ENCODE peak calls at places on chromosomes 3 and 15, in ten cellular contexts. Z is stimulated activated CD4-positive, alpha-beta T cell treated with anti-CD3 and anti-CD28 coated beads, Interleukin-12 subunit alpha, Interleukin-12 subunit beta, amount 100 ng/mL, for 4 hours; K is T-helper 2 cell; P is amniotic stem cell; U is GM10248; N is progenitor cell of endocrine pancreas; L is GM23248; B is GM03348; Y is neural progenitor cell; A is HT1080. J is an unnamed sample.

GRCh38 chr3:165854696-165855095 is 17.5 kb upstream of the BCHE start:
- DNase-seq in Z (no peak), U (peak), L (peak), A (peak), N (no peak), K (no peak), B (peak), Y (peak), P (no peak), J (no peak)

GRCh38 chr3:73759290-73759689 is 134.5 kb upstream of the PDZRN3 start:
- DNase-seq in U (no peak), B (peak), N (no peak), A (no peak), Z (no peak), P (no peak), Y (no peak), L (peak), K (no peak), J (no peak)

GRCh38 chr3:42743204-42743995 is 29.7 kb downstream of the CCDC13 start:
- DNase-seq in U (no peak), L (no peak), K (no peak), B (no peak), Y (no peak), Z (no peak), P (no peak), N (no peak), A (no peak), J (no peak)

GRCh38 chr15:70055601-70056051 is 42.1 kb downstream of the TLE3 start:
- DNase-seq in B (no peak), L (no peak), K (no peak), Y (no peak), A (no peak), N (no peak), Z (no peak), U (no peak), P (no peak), J (peak)

GRCh38 chr3:106860182-106860581 is 517.1 kb upstream of the CCDC54 start:
- DNase-seq in Z (no peak), K (no peak), P (no peak), A (peak), B (no peak), Y (no peak), U (no peak), N (no peak), L (peak), J (no peak)

GRCh38 chr3:128432301-128432897 is 34.3 kb downstream of the DNAJB8 start:
- DNase-seq in B (no peak), Y (peak), K (no peak), Z (no peak), P (no peak), L (no peak), N (no peak), U (no peak), A (no peak), J (no peak)

GRCh38 chr3:129403450-129403849 is 25.0 kb downstream of the EFCAB12 start:
- DNase-seq in Y (no peak), Z (no peak), P (no peak), B (no peak), A (no peak), U (no peak), L (no peak), N (no peak), K (no peak), J (no peak)

GRCh38 chr3:197430502-197430901 is 125.3 kb downstream of the BDH1 start:
- DNase-seq in P (no peak), L (peak), N (no peak), Z (no peak), A (no peak), U (no peak), K (no peak), Y (no peak), B (no peak), J (no peak)

GRCh38 chr3:129383292-129383860 is 45.1 kb downstream of the EFCAB12 start:
- DNase-seq in L (peak), P (peak), K (no peak), N (peak), U (peak), B (peak), Z (peak), A (peak), Y (peak), J (peak)

GRCh38 chr3:1235526-1236120 is 142.8 kb downstream of the CNTN6 start:
- DNase-seq in L (no peak), Y (peak), U (no peak), B (no peak), Z (no peak), P (no peak), A (peak), N (no peak), K (no peak), J (peak)

GRCh38 chr3:120855665-120856437 is 52.2 kb upstream of the STXBP5L start:
- DNase-seq in Z (no peak), K (no peak), N (no peak), P (no peak), B (peak), A (peak), L (peak), U (no peak), Y (no peak), J (no peak)

GRCh38 chr3:9951962-9952805 is at the start of gene PRRT3:
- DNase-seq in L (peak), Z (peak), P (no peak), Y (peak), N (no peak), A (no peak), K (no peak), U (peak), B (peak), J (peak)

GRCh38 chr15:92906038-92906437 is 5.9 kb downstream of the CHD2 start:
- DNase-seq in N (no peak), U (no peak), K (no peak), L (no peak), Y (no peak), Z (no peak), B (no peak), A (no peak), P (no peak), J (no peak)

GRCh38 chr15:92809880-92810361 is 90.2 kb upstream of the CHD2 start:
- DNase-seq in P (peak), Z (peak), Y (peak), K (no peak), A (no peak), U (peak), N (no peak), B (no peak), L (peak), J (no peak)

GRCh38 chr3:53167418-53168174 is 6.6 kb downstream of the PRKCD start:
- DNase-seq in B (no peak), K (no peak), Z (no peak), Y (peak), U (no peak), A (no peak), L (no peak), N (no peak), P (no peak), J (no peak)

GRCh38 chr3:177338697-177339219 is 141.5 kb upstream of the TBL1XR1 start:
- DNase-seq in N (no peak), B (peak), K (no peak), L (peak), U (no peak), Z (no peak), Y (no peak), P (no peak), A (no peak), J (no peak)

GRCh38 chr15:99511865-99512632 is 53.7 kb upstream of the MEF2A start:
- DNase-seq in A (no peak), Z (no peak), N (no peak), P (no peak), Y (no peak), K (no peak), L (peak), U (peak), B (no peak), J (no peak)

GRCh38 chr3:13014755-13015285 is 58.4 kb downstream of the IQSEC1 start:
- DNase-seq in N (no peak), K (no peak), P (no peak), A (no peak), Z (no peak), B (no peak), Y (no peak), L (no peak), U (no peak), J (no peak)

GRCh38 chr3:181278468-181279238 is 289.1 kb upstream of the DNAJC19 start:
- DNase-seq in L (no peak), K (no peak), Z (no peak), B (no peak), N (no peak), Y (peak), U (peak), A (peak), P (no peak), J (no peak)

GRCh38 chr3:171095063-171095462 is 68.5 kb upstream of the SLC2A2 start:
- DNase-seq in Z (no peak), B (no peak), K (no peak), Y (peak), P (no peak), A (no peak), L (no peak), U (no peak), N (no peak), J (no peak)

GRCh38 chr3:2661078-2661477 is 449.1 kb downstream of the IL5RA start:
- DNase-seq in L (no peak), U (no peak), A (no peak), P (no peak), B (no peak), K (no peak), Y (no peak), Z (no peak), N (no peak), J (no peak)

GRCh38 chr3:72818092-72818721 is 30.0 kb downstream of the SHQ1 start:
- DNase-seq in B (peak), A (no peak), N (no peak), Y (peak), L (peak), U (no peak), K (no peak), P (no peak), Z (no peak), J (peak)

GRCh38 chr3:128277378-128278049 is 124.2 kb downstream of the EEFSEC start:
- DNase-seq in A (no peak), K (no peak), N (no peak), Y (no peak), L (no peak), Z (no peak), U (no peak), B (no peak), P (no peak), J (peak)